ENCODE peak calls at places on chromosomes 6 and 20, in five cellular contexts. F is RWPE1, C is HFFc6, S is left ventricle myocardium inferior, D is upper lobe of right lung. V is an unnamed sample.

GRCh38 chr20:57767456-57767855 is 57.6 kb upstream of the PMEPA1 start:
- DNase-seq in S (no peak), F (no peak), D (no peak), C (no peak), V (no peak)

GRCh38 chr6:22053385-22053997 is 243.3 kb downstream of the PRL start:
- DNase-seq in D (no peak), F (no peak), C (no peak), S (no peak), V (no peak)

GRCh38 chr6:74213995-74214394 is 518.0 kb downstream of the CD109 start:
- DNase-seq in D (no peak), S (no peak), F (no peak), C (no peak), V (no peak)

GRCh38 chr20:1663917-1664316 is 6.3 kb upstream of the SIRPG start:
- DNase-seq in D (no peak), S (no peak), F (peak), C (no peak), V (no peak)

GRCh38 chr6:109440325-109441068 is at the start of the genes PPIL6 and SMPD2:
- DNase-seq in C (peak), F (peak), D (peak), S (peak), V (no peak)

GRCh38 chr6:147207851-147208754 is 3.9 kb downstream of the STXBP5 start:
- DNase-seq in C (no peak), S (no peak), F (no peak), D (no peak), V (no peak)

GRCh38 chr6:119024111-119024510 is 54.4 kb downstream of the FAM184A start:
- DNase-seq in C (no peak), S (no peak), D (no peak), F (no peak), V (no peak)

GRCh38 chr20:49888341-49889244 is 26.7 kb downstream of the SPATA2 start:
- DNase-seq in D (no peak), F (peak), S (no peak), C (peak), V (peak)

GRCh38 chr6:138572200-138572875 is 73.0 kb upstream of the NHSL1 start:
- DNase-seq in C (peak), F (peak), D (peak), S (peak), V (no peak)

GRCh38 chr6:55794136-55794812 is 81.1 kb downstream of the BMP5 start:
- DNase-seq in S (no peak), C (no peak), F (peak), D (no peak), V (no peak)

GRCh38 chr20:10668677-10669368 is 5.0 kb downstream of the JAG1 start:
- DNase-seq in F (no peak), S (no peak), D (no peak), C (no peak), V (no peak)

GRCh38 chr6:122649701-122650100 is 39.5 kb downstream of the PKIB start:
- DNase-seq in S (no peak), C (no peak), F (no peak), D (no peak), V (no peak)

GRCh38 chr20:40844285-40844684 is 155.2 kb upstream of the MAFB start:
- DNase-seq in D (no peak), S (no peak), F (no peak), C (no peak), V (no peak)

GRCh38 chr20:40848530-40848929 is 159.5 kb upstream of the MAFB start:
- DNase-seq in C (no peak), S (no peak), D (no peak), F (no peak), V (no peak)

GRCh38 chr20:40855269-40855668 is 166.2 kb upstream of the MAFB start:
- DNase-seq in S (no peak), F (no peak), C (no peak), D (no peak), V (no peak)

GRCh38 chr20:40849456-40849855 is 160.4 kb upstream of the MAFB start:
- DNase-seq in C (no peak), D (no peak), S (no peak), F (no peak), V (no peak)
- TF ChIP-seq CTCF in C (no peak), D (no peak), S (no peak), F (no peak), V (no peak)

DNA sequence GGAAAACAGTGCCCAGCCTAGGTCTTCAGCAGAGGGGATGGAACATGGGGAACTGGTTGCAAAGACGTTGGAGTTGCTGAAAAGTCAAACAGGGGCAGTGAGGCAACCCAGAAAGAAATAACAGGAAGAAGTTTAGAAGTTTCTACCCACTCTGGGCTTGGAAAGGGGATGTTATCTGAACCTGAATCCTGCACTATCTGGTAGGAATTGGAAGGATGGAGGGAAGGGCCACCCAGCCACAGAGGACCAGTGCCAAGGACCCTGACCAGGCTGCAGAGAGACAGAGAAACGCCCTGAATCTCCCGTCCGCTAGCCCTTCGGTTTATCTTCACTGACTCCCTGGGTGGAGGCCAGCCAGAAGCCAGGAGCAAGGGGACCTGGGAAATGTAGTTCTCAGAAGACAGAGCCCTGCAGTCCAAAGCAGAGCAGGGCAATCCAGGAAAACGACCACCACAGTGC is 217.3 kb upstream of the RREB1 start:
- DNase-seq in C (no peak), F (no peak), D (no peak), S (peak), V (no peak)
- TF ChIP-seq CTCF in C (no peak), F (no peak), D (no peak), S (no peak), V (no peak)

GRCh38 chr6:17042422-17043147 is 59.3 kb upstream of the STMND1 start:
- DNase-seq in C (peak), D (no peak), S (no peak), F (peak), V (no peak)
- TF ChIP-seq CTCF in C (peak), D (peak), S (peak), F (peak), V (peak)

DNA sequence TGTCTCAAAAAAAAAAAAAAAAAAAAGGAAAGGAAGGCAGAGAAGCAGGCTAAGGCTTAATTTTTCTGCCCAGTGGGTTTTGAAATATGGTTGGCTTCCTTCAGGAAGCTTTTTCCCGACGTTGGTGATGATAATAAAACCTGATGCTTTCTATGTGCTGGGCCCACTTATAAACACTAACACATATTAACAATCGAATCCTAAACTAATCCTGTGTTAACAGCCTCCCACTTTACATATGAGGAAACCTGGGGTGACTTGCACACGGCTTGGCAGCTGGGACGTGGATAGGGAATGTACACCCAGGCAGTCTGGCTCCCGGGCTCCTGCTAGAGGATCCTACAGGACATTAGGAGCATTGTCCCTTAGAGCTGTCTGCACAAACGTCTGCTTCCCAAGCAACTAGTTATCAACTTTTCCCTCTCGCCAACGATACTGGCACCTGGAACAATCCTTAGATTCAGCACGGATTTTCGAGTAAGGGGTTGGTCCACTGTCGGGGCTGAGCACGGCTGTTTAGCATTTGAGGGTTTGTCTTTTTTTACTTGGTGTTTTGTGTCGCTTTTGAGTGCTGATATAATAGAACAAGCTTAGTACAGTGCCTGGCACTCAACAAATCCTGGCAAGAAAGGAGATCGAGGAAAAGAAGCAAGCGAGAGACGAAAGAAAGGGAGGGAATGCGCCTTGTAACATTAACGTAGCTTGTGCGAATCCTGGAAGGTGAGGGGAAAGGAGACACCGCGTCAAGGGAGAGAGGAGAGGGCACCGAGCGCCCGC is 622 bp upstream of the KIZ start:
- DNase-seq in S (no peak), F (no peak), D (no peak), C (peak), V (no peak)
- TF ChIP-seq CTCF in S (peak), F (no peak), D (peak), C (no peak), V (peak)

GRCh38 chr6:24600903-24601302 is 45.1 kb downstream of the KIAA0319 start:
- DNase-seq in C (no peak), F (no peak), S (no peak), D (no peak), V (no peak)
- TF ChIP-seq CTCF in C (peak), F (no peak), S (no peak), D (no peak), V (peak)

V was measured in chondrocyte.